ENCODE peak calls at places on chromosomes 6 and 20, in five cellular contexts. A is hepatocyte, Y is GM23248, Q is OCI-LY7, U is PC-3. V is an unnamed sample.

GRCh38 chr6:153043719-153044118 is 41.2 kb upstream of the MTRF1L start:
- DNase-seq in A (no peak), Y (no peak), Q (no peak), U (no peak), V (no peak)

GRCh38 chr6:15256538-15257222 is 10.8 kb downstream of the JARID2 start:
- DNase-seq in A (no peak), Y (no peak), Q (no peak), U (no peak), V (no peak)

GRCh38 chr6:27112974-27113373 is 134.5 kb upstream of the PRSS16 start:
- DNase-seq in A (no peak), Y (no peak), Q (no peak), U (no peak), V (no peak)

GRCh38 chr6:15346315-15346714 is 100.4 kb downstream of the JARID2 start:
- DNase-seq in A (no peak), Y (no peak), Q (no peak), U (no peak), V (no peak)

GRCh38 chr6:106511274-106512047 is 117.8 kb downstream of the RTN4IP1 start:
- DNase-seq in A (peak; percentile 41), Y (peak; percentile 83), Q (peak; percentile 42), U (peak; percentile 52), V (peak; percentile 60)

GRCh38 chr20:63149531-63150207 is 66.3 kb downstream of the YTHDF1 start:
- DNase-seq in A (no peak), Y (no peak), Q (no peak), U (no peak), V (no peak)

GRCh38 chr20:23200914-23201313 is 114.8 kb upstream of the CD93 start:
- DNase-seq in A (peak; percentile 75), Y (peak; percentile 30), Q (no peak), U (peak; percentile 70), V (peak; percentile 16)

GRCh38 chr6:134034951-134035822 is 17.2 kb downstream of the SLC2A12 start:
- DNase-seq in A (no peak), Y (peak; percentile 19), Q (no peak), U (peak; percentile 68), V (no peak)

GRCh38 chr6:30097902-30098606 is 14.8 kb downstream of the TRIM31 start:
- DNase-seq in A (peak; percentile 59), Y (no peak), Q (no peak), U (no peak), V (no peak)

GRCh38 chr6:132817554-132818403 is 3.4 kb downstream of the RPS12 start:
- DNase-seq in A (no peak), Y (no peak), Q (no peak), U (no peak), V (no peak)

GRCh38 chr20:63416631-63417030 is 55.5 kb upstream of the CHRNA4 start:
- DNase-seq in A (no peak), Y (no peak), Q (no peak), U (no peak), V (peak; percentile 84)

GRCh38 chr6:91081452-91082067 is 494.7 kb upstream of the MAP3K7 start:
- DNase-seq in A (peak; percentile 79), Y (peak; percentile 55), Q (peak; percentile 50), U (peak; percentile 59), V (peak; percentile 46)

GRCh38 chr6:62652692-62653328 is 366.8 kb upstream of the KHDRBS2 start:
- DNase-seq in A (no peak), Y (peak; percentile 8), Q (peak; percentile 45), U (no peak), V (no peak)

GRCh38 chr20:33882018-33882417 is 70.9 kb downstream of the CHMP4B start:
- DNase-seq in A (no peak), Y (no peak), Q (no peak), U (no peak), V (no peak)

GRCh38 chr6:7976485-7977010 is 66.0 kb upstream of the TXNDC5 start:
- DNase-seq in A (no peak), Y (peak; percentile 26), Q (no peak), U (no peak), V (no peak)

GRCh38 chr20:24376523-24377085 is 92.8 kb upstream of the SYNDIG1 start:
- DNase-seq in A (peak; percentile 28), Y (peak; percentile 56), Q (no peak), U (no peak), V (no peak)

GRCh38 chr6:116060572-116061283 is at the start of gene FRK:
- DNase-seq in A (peak; percentile 78), Y (peak; percentile 70), Q (no peak), U (peak; percentile 64), V (no peak)

GRCh38 chr6:36757206-36757605 is 59.6 kb downstream of the RAB44 start:
- DNase-seq in A (no peak), Y (no peak), Q (peak; percentile 90), U (no peak), V (no peak)

GRCh38 chr6:16725145-16725864 is 36.0 kb downstream of the ATXN1 start:
- DNase-seq in A (peak; percentile 39), Y (peak; percentile 85), Q (no peak), U (peak; percentile 52), V (no peak)

GRCh38 chr6:1711136-1711535 is 101.4 kb downstream of the FOXC1 start:
- DNase-seq in A (no peak), Y (no peak), Q (no peak), U (no peak), V (no peak)

GRCh38 chr20:33076662-33077398 is 2.6 kb upstream of the BPIFB4 start:
- DNase-seq in A (peak; percentile 31), Y (peak; percentile 34), Q (no peak), U (peak; percentile 39), V (no peak)

DNA sequence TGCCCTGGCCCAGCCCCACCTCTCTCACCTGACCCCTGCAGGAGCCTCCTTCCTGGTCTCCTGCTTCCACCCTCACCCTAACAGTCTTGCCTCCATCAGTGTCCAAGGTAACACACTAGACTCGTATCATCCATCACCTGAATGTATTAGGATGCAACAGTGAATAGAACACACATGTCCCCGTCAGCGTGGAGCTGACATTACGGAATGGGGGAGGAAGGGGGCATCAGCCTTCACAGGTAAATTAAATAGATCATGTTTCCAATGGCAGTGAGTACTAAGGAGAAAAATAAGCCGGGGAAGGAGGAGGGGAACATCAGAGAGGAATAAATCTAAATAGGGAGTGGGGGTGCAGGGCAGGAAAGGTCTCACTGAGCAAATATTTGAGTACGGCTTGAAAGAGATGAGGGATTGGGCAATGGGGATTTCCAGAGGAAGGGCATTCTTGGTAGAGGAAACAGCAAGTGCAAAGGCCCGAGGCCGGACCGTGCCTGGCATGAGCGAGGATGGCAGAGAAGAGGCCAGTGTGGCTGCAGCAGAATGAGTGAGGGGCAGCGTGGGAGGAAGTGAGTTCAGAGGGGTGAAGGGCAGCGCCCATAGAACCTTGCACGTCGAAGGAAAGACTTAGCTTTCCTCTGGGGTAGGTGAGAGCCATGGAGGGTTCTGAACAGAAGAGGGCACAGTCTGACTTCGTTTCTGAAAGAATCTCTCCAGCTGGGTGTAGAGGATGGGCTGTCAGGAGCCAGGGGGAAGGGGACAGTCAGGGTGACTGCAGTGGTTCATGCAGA is 110.1 kb upstream of the PTPN1 start:
- DNase-seq in A (no peak), Y (peak; percentile 31), Q (no peak), U (peak; percentile 49), V (no peak)
- TF ChIP-seq EZH2phosphoT487 in A (no peak), Y (no peak), Q (no peak), U (no peak), V (no peak)

GRCh38 chr6:170124836-170125235 is 166.0 kb downstream of the DLL1 start:
- DNase-seq in A (peak; percentile 53), Y (no peak), Q (no peak), U (peak; percentile 53), V (no peak)
- TF ChIP-seq EZH2phosphoT487 in A (no peak), Y (no peak), Q (no peak), U (no peak), V (no peak)

GRCh38 chr6:40845588-40845987 is 193.4 kb downstream of the UNC5CL start:
- DNase-seq in A (peak; percentile 69), Y (peak; percentile 55), Q (peak; percentile 36), U (peak; percentile 69), V (no peak)
- TF ChIP-seq EZH2phosphoT487 in A (no peak), Y (no peak), Q (no peak), U (no peak), V (no peak)

DNA sequence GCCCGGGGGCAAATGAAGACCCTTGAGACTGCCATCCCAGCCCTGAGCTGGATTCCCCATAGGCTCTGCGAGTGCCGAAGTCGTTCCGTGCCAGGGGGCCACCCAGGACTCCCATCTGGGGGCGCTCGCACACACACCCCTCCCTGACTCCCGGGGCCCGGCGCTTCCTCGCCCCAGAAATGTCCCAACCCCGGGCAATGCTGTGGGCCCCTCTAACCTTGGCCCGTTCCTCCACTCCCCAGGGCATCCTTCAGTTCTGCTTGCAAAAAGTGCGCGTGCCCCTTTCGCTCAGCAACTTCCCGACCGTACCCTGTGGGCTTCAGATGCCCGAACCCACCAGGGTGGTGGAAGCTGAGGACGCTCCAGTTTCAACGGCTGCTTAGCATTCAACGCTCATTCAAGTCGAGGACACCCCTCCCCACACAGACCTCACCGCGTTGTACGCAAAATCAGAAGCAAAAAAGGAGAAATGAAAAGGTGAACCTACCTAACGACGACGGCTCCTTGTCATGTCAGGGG is 25.4 kb downstream of the RIPOR2 start:
- DNase-seq in A (no peak), Y (peak; percentile 24), Q (peak; percentile 82), U (no peak), V (peak; percentile 62)
- TF ChIP-seq EZH2phosphoT487 in A (no peak), Y (no peak), Q (no peak), U (no peak), V (no peak)

DNA sequence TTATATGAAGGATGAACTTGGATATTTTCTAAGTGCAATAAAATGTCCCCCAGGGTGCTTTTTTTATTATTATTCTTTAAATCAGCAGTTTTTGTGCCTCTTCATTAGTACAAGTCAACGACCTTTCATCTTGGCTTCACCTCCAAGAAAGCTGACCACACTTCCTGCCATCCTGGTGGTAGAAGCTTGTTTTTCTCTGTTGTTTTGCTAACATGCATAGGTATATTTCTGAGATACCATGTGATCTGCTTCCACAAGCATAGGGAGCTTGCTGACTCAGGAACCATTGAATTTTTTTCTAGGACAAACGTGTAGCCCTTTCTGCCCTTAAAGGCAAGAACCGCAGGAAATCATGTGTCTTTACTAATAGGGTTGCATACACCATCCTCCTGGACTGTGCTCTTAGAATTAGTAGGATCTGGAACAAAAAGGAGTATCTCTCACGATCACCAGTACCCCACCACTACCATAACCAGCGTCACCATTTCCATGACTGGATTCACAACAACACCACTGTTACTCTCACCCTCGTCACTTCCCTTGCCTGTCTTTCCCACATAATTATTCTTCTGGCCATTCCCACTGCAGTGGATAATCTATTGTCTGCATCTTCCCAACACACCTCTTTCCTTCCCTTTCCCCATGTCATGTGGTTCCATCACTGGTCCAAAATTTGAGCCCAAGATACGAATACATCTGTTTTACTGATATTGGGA is 207.1 kb downstream of the MAFB start:
- DNase-seq in A (no peak), Y (no peak), Q (no peak), U (no peak), V (no peak)
- TF ChIP-seq EZH2phosphoT487 in A (no peak), Y (no peak), Q (no peak), U (no peak), V (no peak)

GRCh38 chr6:40349566-40350192 is 237.5 kb downstream of the LRFN2 start:
- DNase-seq in A (no peak), Y (no peak), Q (no peak), U (no peak), V (no peak)
- TF ChIP-seq EZH2phosphoT487 in A (no peak), Y (no peak), Q (no peak), U (no peak), V (no peak)

DNA sequence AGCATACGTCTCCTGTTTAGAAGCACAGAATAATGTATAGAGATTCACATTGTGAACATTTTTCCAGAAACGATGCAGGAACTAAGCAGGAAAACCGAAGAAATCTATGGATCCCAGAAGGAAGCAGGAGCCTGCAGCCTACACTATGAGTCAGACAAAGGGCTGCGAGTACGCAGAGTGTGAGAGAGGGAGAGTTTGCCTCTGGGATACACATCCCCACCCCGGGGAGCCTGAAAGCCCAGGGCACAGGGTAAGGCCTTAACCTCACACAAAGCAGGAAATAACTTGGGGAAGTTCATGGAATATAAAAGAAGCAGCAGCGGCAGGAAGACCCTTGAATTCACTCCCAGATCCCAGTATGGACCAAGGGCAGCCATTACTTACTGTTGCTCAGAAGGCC is 842.1 kb upstream of the MANEA start:
- DNase-seq in A (no peak), Y (no peak), Q (no peak), U (no peak), V (no peak)
- TF ChIP-seq EZH2phosphoT487 in A (no peak), Y (no peak), Q (no peak), U (no peak), V (no peak)

V was measured in SK-N-SH.